ENCODE peak calls at places on chromosomes 13 and 19, in eight cellular contexts. V, Y, B, S, Z, O, A and G are unnamed samples. For H3K9me3, the result is how much of the 10 kb centered on the place peaks cover.

GRCh38 chr19:6071103-6071485 is 39.2 kb downstream of the RFX2 start:
- DNase-seq in Z (no peak), B (no peak), A (peak), S (peak), O (no peak), V (no peak), Y (peak), G (no peak)

GRCh38 chr13:48210178-48210577 is 22.8 kb upstream of the ITM2B start:
- DNase-seq in S (no peak), Z (no peak), B (no peak), V (no peak), O (no peak), Y (peak), A (peak), G (no peak)

GRCh38 chr19:2186071-2186846 is 22.5 kb downstream of the DOT1L start:
- DNase-seq in V (peak), Z (peak), B (peak), A (peak), S (peak), Y (no peak), O (no peak), G (peak)

GRCh38 chr13:26695360-26695705 is 65.3 kb downstream of the GPR12 start:
- DNase-seq in S (no peak), B (no peak), A (no peak), Y (no peak), Z (no peak), O (no peak), V (no peak), G (no peak)

GRCh38 chr19:49339364-49340068 is 4.3 kb downstream of the CD37 start:
- DNase-seq in Z (peak), S (peak), A (peak), O (peak), B (peak), V (peak), Y (peak), G (peak)

GRCh38 chr13:73708393-73708985 is 425.7 kb downstream of the KLF12 start:
- DNase-seq in B (peak), A (peak), O (no peak), S (no peak), V (no peak), Z (no peak), Y (peak), G (peak)

GRCh38 chr13:72097568-72097967 is 230.6 kb upstream of the DACH1 start:
- DNase-seq in O (no peak), Z (no peak), A (no peak), Y (no peak), B (no peak), S (no peak), V (no peak), G (no peak)

GRCh38 chr13:98252931-98253470 is 75.9 kb upstream of the RNF113B start:
- DNase-seq in O (no peak), V (no peak), Z (no peak), S (no peak), B (no peak), A (peak), Y (no peak), G (no peak)

GRCh38 chr19:40570313-40571004 is 6.2 kb upstream of the SHKBP1 start:
- DNase-seq in V (peak), Y (peak), S (peak), Z (peak), O (peak), B (peak), A (peak), G (peak)

GRCh38 chr13:99992912-99993311 is 11.3 kb downstream of the ZIC2 start:
- DNase-seq in S (no peak), A (no peak), O (no peak), B (no peak), V (no peak), Z (no peak), Y (no peak), G (no peak)

GRCh38 chr13:49838989-49839388 is 46.5 kb upstream of the KPNA3 start:
- DNase-seq in V (no peak), A (no peak), S (no peak), B (no peak), O (no peak), Y (no peak), Z (no peak), G (no peak)
- H3K9me3 ChIP-seq in V (under half), A (under half), S (under half), B (under half), O (under half), Y (under half), Z (under half), G (under half)

DNA sequence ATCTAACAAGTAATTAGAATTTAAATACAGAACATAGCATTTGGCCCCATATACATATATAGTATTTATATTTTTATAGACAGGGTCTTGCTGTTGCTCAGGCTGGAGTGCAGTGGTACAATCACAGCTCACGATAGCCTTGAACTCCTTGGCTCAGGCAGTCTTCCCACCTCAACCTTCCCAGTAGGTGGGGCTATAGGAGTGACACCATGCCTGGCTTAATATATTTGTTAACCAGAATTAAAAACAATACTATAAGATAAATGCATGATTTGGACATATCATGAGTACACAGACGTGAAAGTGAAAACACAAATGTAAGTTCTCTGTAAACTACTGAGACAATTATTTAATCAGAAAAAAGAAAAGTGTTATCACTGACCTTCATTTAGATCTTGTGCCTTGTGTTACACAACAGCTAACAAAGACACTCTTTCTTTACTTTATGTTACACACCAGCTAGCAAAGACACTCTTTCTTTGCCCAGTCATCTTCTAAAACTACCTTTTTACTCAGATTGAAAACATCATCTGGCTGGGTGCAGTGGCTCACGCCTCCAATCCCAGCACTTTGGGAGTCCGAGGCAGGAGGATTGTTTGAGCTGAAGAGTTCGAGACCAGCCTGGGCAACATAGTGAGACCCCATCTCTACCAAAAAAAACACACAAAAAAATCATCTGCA is 22.6 kb downstream of the CARS2 start:
- DNase-seq in Y (peak), O (peak), B (no peak), V (no peak), A (peak), Z (no peak), S (no peak), G (peak)
- TF ChIP-seq CTCF in Y (peak), O (peak), B (no peak), V (peak), A (peak), Z (peak), S (no peak), G (no peak)

DNA sequence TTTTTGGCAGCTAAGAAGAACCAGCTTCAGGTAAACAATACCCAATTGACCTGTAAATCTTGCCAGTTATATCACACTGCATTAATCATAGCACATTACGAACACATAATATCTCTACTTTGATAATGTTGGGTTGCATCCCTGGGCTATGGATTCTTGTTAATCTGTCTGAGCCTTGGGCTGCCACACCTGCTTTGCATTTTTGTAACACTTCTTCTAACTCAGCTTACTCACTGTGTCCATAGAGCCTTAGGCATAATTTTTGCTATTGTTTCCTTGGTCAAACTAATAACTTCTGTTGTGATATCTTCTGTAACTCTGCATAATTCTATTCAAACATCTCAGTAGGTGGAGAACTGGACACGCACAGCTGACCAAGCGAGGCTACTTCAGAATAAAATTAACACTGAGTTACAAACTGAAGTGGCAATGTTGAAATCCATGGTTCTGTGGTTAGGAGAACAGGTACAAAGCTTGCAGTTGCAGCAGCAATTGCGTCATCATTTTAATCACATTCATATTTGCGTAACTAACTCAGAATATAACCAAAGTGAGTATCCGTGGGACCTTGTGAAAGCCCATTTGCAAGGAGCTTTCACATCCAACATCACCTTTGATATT is 6.4 kb downstream of the ZNF350 start:
- DNase-seq in O (no peak), A (no peak), B (no peak), Y (no peak), S (no peak), V (no peak), Z (no peak), G (no peak)
- H3K9me3 ChIP-seq in O (half or more), A (under half), B (under half), Y (half or more), S (under half), V (under half), Z (under half), G (under half)

GRCh38 chr19:3671680-3672574 is 28.3 kb downstream of the PIP5K1C start:
- DNase-seq in B (peak), S (no peak), Z (no peak), Y (no peak), O (no peak), A (peak), V (no peak), G (no peak)
- TF ChIP-seq CTCF in B (no peak), S (no peak), Z (peak), Y (no peak), O (no peak), A (peak), V (peak), G (no peak)

DNA sequence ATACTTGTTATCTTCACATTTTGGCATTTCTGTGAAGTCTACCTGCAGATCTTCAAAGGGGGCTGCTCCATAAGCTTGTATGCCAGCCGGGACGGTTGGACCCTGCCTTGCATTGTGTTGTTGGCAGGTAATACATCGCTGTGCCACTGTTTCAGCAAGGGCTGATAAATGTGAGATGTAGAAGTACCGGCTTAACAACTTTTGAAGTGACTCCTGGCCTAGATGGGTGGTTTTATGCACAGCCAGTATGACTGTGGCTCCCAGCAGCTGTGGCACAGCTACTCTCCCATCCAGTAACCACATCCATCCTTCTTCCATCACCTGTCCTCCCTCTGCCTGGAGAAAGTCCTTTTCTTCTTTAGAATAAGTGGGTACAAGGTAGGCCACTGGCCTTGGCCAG is 19.7 kb downstream of the ZNF700 start:
- DNase-seq in S (no peak), Y (no peak), O (no peak), Z (no peak), B (no peak), V (no peak), A (no peak), G (no peak)
- H3K9me3 ChIP-seq in S (under half), Y (half or more), O (half or more), Z (under half), B (under half), V (under half), A (half or more), G (under half)

DNA sequence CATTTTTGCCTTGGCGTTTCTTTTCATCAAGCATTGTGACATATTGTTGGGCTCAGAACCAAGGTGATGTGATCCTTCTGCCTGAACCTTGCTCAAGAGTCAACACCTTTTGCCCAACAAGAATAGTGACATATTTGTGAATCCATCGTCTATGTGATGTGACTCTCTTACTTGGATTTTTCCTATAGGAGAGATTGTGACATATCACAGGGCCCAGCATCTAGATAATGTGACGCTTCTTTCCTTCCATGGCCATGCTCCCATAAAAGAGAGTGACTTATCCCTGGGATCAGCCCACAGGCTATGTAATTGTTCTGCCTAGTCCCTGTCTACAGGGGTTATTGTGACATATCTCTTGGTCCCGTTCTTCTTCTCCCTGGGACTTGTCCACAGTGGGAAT is 8.5 kb upstream of the ZNF429 start:
- DNase-seq in Z (no peak), V (no peak), A (no peak), O (no peak), B (no peak), S (no peak), Y (no peak), G (no peak)
- TF ChIP-seq CTCF in Z (no peak), V (no peak), A (no peak), O (no peak), B (no peak), S (no peak), Y (no peak), G (no peak)

GRCh38 chr13:41244555-41244954 is 18.8 kb downstream of the MTRF1 start:
- DNase-seq in Z (no peak), V (no peak), B (no peak), A (peak), S (no peak), Y (no peak), O (no peak), G (no peak)

GRCh38 chr13:41241626-41242025 is 21.8 kb downstream of the MTRF1 start:
- DNase-seq in Z (no peak), S (no peak), B (no peak), O (no peak), A (no peak), Y (no peak), V (no peak), G (no peak)

GRCh38 chr13:41250993-41251392 is 12.4 kb downstream of the MTRF1 start:
- DNase-seq in A (no peak), Z (no peak), S (no peak), B (no peak), V (no peak), O (no peak), Y (no peak), G (no peak)

DNA sequence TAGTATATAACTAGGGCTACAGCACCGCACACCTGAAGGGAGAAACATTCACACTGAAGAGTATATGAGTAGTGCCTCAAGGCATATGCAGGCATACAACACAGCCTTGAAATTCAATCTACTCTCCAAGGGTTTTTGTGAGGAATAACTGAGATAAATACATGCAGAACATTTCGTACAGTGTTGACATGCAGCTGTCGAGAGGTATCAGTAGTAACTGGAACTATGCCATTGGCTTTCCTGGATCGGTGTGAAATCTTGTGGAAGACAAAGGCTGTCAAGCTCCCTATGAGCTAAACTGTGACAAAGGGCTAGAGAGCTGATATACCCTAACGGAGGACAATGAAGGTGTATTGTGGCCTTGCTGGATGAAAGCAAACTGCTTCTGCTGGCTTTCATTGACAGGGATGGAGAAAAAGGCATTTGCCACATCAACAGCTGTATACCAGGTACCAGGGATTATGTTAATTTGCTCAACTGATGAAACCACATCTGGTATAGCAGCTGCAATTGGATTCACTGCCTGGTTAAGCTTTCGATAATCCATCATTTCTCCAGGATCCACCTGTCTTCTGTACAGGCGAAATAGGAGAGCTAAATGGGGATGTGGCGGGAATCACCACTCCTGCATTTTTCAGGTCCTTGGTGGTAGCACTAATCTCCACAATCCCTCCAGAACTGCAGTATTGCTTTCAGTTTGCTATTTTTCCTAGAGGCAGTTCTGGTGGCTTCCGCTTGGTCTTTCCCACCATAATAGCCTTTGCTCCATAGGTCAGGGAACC is 16.2 kb downstream of the MTRF1 start:
- DNase-seq in B (no peak), O (no peak), A (no peak), Z (no peak), V (no peak), S (no peak), Y (no peak), G (no peak)
- H3K9me3 ChIP-seq in B (under half), O (under half), A (under half), Z (under half), V (under half), S (under half), Y (under half), G (under half)

DNA sequence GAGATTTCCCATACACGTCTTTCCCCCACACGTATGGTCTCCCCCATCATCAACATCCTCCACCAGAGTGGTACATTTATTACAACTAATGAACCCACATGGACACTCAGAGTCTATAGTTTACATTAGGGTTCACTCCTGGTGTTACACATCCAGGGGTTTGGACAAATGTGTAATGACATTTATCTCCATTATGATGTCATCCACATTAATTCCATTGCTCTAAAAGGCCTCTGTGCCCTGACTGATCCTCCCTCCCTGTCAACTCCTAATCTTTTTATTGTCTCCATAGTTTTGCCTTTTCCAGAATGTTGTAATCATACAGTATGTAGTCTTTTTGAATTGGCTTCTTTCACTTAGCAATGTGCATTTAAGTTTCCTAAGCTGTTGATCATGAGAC is 8.2 kb downstream of the ZNF383 start:
- DNase-seq in Y (no peak), S (no peak), Z (no peak), O (no peak), B (no peak), A (no peak), V (no peak), G (no peak)
- TF ChIP-seq CTCF in Y (no peak), S (no peak), Z (no peak), O (no peak), B (no peak), A (no peak), V (no peak), G (no peak)

GRCh38 chr19:8926341-8926740 is 83.9 kb downstream of the MUC16 start:
- DNase-seq in B (no peak), V (no peak), Y (peak), O (no peak), S (no peak), Z (no peak), A (no peak), G (no peak)
- H3K9me3 ChIP-seq in B (under half), V (under half), Y (under half), O (under half), S (under half), Z (under half), A (under half), G (under half)

GRCh38 chr19:798415-799075 is 1.3 kb downstream of the PTBP1 start:
- DNase-seq in A (no peak), B (no peak), V (peak), O (peak), S (no peak), Y (no peak), Z (no peak), G (no peak)

GRCh38 chr19:797528-798414 is 519 bp downstream of the PTBP1 start:
- DNase-seq in A (peak), Y (peak), V (peak), B (peak), S (peak), Z (peak), O (peak), G (peak)

GRCh38 chr19:801030-801860 is 4.0 kb downstream of the PTBP1 start:
- DNase-seq in A (no peak), O (no peak), Y (peak), V (peak), B (peak), S (peak), Z (peak), G (peak)

GRCh38 chr19:800360-801029 is 3.2 kb downstream of the PTBP1 start:
- DNase-seq in S (no peak), B (no peak), Y (peak), O (no peak), Z (no peak), A (no peak), V (no peak), G (peak)

DNA sequence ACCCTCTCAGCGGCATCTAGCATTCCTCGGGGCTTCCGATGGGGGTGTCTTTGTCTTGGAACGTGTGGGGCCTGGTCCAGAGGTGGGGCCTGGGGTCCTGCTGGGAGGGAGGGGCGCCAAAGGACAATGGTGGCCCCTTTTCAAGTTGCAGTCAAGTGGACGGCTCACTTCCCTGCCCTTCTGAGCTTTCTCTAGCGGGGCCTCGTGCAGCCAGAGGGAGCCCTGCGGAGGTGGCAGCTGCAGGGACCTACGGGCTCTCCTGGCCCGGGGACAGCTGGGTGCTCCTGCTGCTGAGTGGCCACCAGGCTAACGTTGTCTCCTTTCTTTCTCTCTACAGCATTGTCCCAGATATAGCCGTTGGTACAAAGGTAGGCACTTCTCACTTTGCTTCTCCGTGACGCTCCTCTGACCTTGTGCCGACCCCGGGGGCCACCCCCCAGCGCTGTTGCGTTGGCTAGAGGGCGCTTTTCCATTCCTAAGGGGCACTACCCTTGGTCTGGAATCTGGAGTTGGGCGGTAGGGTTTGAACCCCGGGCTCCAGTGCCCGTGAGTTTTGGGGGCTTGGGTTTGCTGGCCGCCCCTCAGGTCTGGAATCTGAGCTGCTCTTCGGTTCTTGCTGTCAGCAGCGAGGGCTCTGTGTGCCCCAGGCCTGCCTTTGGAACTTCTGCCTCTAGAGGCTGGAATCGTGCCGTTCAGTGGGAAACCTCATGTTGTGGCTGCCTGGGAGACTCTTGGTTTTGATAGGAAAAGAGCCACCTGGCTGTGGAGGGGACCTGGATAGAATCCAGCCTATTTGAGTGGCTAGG is 2.0 kb downstream of the PTBP1 start:
- DNase-seq in A (peak), B (no peak), O (no peak), V (no peak), S (no peak), Y (peak), Z (no peak), G (no peak)
- TF ChIP-seq CTCF in A (peak), B (no peak), O (no peak), V (peak), S (no peak), Y (peak), Z (no peak), G (no peak)